ENCODE peak calls at places on chromosomes 3 and 15, in nine cellular contexts. One of them, this sample, is unnamed.
A peak's percentile ranks its signal among the peaks of the same experiment; 100 is the strongest.

GRCh38 chr15:81480645-81481053 is 106.6 kb upstream of the TMC3 start:
- DNase-seq in ascending aorta: no peak
- DNase-seq in transverse colon: no peak
- DNase-seq in GM12878: peak; percentile 11
- DNase-seq in right lobe of liver: no peak
- DNase-seq in tibial nerve: peak; percentile 95
- DNase-seq in bronchial epithelial cell: peak; percentile 50
- DNase-seq in tibial artery: no peak
- DNase-seq in uterus: peak; percentile 33
- DNase-seq in this sample: peak; percentile 22

GRCh38 chr15:48059786-48060185 is 61.0 kb upstream of the SLC24A5 start:
- DNase-seq in ascending aorta: no peak
- DNase-seq in transverse colon: no peak
- DNase-seq in GM12878: no peak
- DNase-seq in right lobe of liver: no peak
- DNase-seq in tibial nerve: peak; percentile 49
- DNase-seq in bronchial epithelial cell: no peak
- DNase-seq in tibial artery: peak; percentile 86
- DNase-seq in uterus: no peak
- DNase-seq in this sample: no peak

GRCh38 chr3:125019271-125019670 is 36.5 kb downstream of the HEG1 start:
- DNase-seq in ascending aorta: no peak
- DNase-seq in transverse colon: no peak
- DNase-seq in GM12878: no peak
- DNase-seq in right lobe of liver: no peak
- DNase-seq in tibial nerve: no peak
- DNase-seq in bronchial epithelial cell: no peak
- DNase-seq in tibial artery: no peak
- DNase-seq in uterus: no peak
- DNase-seq in this sample: no peak

GRCh38 chr3:192042116-192042515 is 581.2 kb downstream of the PYDC2 start:
- DNase-seq in ascending aorta: no peak
- DNase-seq in transverse colon: no peak
- DNase-seq in GM12878: peak; percentile 87
- DNase-seq in right lobe of liver: no peak
- DNase-seq in tibial nerve: no peak
- DNase-seq in bronchial epithelial cell: no peak
- DNase-seq in tibial artery: no peak
- DNase-seq in uterus: no peak
- DNase-seq in this sample: no peak

GRCh38 chr3:133996996-133997395 is 32.7 kb downstream of the SLCO2A1 start:
- DNase-seq in ascending aorta: no peak
- DNase-seq in transverse colon: no peak
- DNase-seq in GM12878: no peak
- DNase-seq in right lobe of liver: no peak
- DNase-seq in tibial nerve: no peak
- DNase-seq in bronchial epithelial cell: no peak
- DNase-seq in tibial artery: no peak
- DNase-seq in uterus: no peak
- DNase-seq in this sample: no peak

GRCh38 chr3:23390446-23390845 is 187.3 kb downstream of the UBE2E2 start:
- DNase-seq in ascending aorta: no peak
- DNase-seq in transverse colon: no peak
- DNase-seq in GM12878: no peak
- DNase-seq in right lobe of liver: no peak
- DNase-seq in tibial nerve: no peak
- DNase-seq in bronchial epithelial cell: no peak
- DNase-seq in tibial artery: no peak
- DNase-seq in uterus: no peak
- DNase-seq in this sample: no peak

GRCh38 chr3:148101061-148101460 is 596.6 kb upstream of the AGTR1 start:
- DNase-seq in ascending aorta: no peak
- DNase-seq in transverse colon: no peak
- DNase-seq in GM12878: no peak
- DNase-seq in right lobe of liver: no peak
- DNase-seq in tibial nerve: no peak
- DNase-seq in bronchial epithelial cell: no peak
- DNase-seq in tibial artery: no peak
- DNase-seq in uterus: no peak
- DNase-seq in this sample: no peak

GRCh38 chr3:170572665-170573253 is 13.1 kb downstream of the SLC7A14 start:
- DNase-seq in ascending aorta: no peak
- DNase-seq in transverse colon: no peak
- DNase-seq in GM12878: peak; percentile 40
- DNase-seq in right lobe of liver: no peak
- DNase-seq in tibial nerve: no peak
- DNase-seq in bronchial epithelial cell: peak; percentile 84
- DNase-seq in tibial artery: no peak
- DNase-seq in uterus: no peak
- DNase-seq in this sample: no peak

GRCh38 chr3:13869944-13870343 is 9.9 kb downstream of the WNT7A start:
- DNase-seq in ascending aorta: no peak
- DNase-seq in transverse colon: no peak
- DNase-seq in GM12878: no peak
- DNase-seq in right lobe of liver: no peak
- DNase-seq in tibial nerve: no peak
- DNase-seq in bronchial epithelial cell: no peak
- DNase-seq in tibial artery: no peak
- DNase-seq in uterus: no peak
- DNase-seq in this sample: no peak

GRCh38 chr3:121869731-121870130 is 24.5 kb upstream of the SLC15A2 start:
- DNase-seq in ascending aorta: no peak
- DNase-seq in transverse colon: no peak
- DNase-seq in GM12878: no peak
- DNase-seq in right lobe of liver: no peak
- DNase-seq in tibial nerve: no peak
- DNase-seq in bronchial epithelial cell: no peak
- DNase-seq in tibial artery: no peak
- DNase-seq in uterus: no peak
- DNase-seq in this sample: no peak

GRCh38 chr3:15859507-15860013 is 61.8 kb upstream of the ANKRD28 start:
- DNase-seq in ascending aorta: peak; percentile 53
- DNase-seq in transverse colon: peak; percentile 86
- DNase-seq in GM12878: no peak
- DNase-seq in right lobe of liver: peak; percentile 89
- DNase-seq in tibial nerve: peak; percentile 72
- DNase-seq in bronchial epithelial cell: peak; percentile 50
- DNase-seq in tibial artery: peak; percentile 90
- DNase-seq in uterus: peak; percentile 73
- DNase-seq in this sample: peak; percentile 90

GRCh38 chr3:45597581-45597980 is 3.0 kb downstream of the LIMD1 start:
- DNase-seq in ascending aorta: no peak
- DNase-seq in transverse colon: no peak
- DNase-seq in GM12878: no peak
- DNase-seq in right lobe of liver: no peak
- DNase-seq in tibial nerve: no peak
- DNase-seq in bronchial epithelial cell: no peak
- DNase-seq in tibial artery: peak; percentile 57
- DNase-seq in uterus: no peak
- DNase-seq in this sample: no peak

GRCh38 chr3:52010431-52010830 is 14.7 kb upstream of the RPL29 start:
- DNase-seq in ascending aorta: no peak
- DNase-seq in transverse colon: no peak
- DNase-seq in GM12878: no peak
- DNase-seq in right lobe of liver: no peak
- DNase-seq in tibial nerve: no peak
- DNase-seq in bronchial epithelial cell: no peak
- DNase-seq in tibial artery: no peak
- DNase-seq in uterus: no peak
- DNase-seq in this sample: peak; percentile 43

GRCh38 chr3:129015388-129016105 is 14.4 kb downstream of the EFCC1 start:
- DNase-seq in ascending aorta: no peak
- DNase-seq in transverse colon: peak; percentile 39
- DNase-seq in GM12878: no peak
- DNase-seq in right lobe of liver: no peak
- DNase-seq in tibial nerve: no peak
- DNase-seq in bronchial epithelial cell: no peak
- DNase-seq in tibial artery: no peak
- DNase-seq in uterus: peak; percentile 63
- DNase-seq in this sample: no peak

GRCh38 chr3:74273091-74273490 is 341.4 kb downstream of the CNTN3 start:
- DNase-seq in ascending aorta: peak; percentile 9
- DNase-seq in transverse colon: peak; percentile 18
- DNase-seq in GM12878: no peak
- DNase-seq in right lobe of liver: no peak
- DNase-seq in tibial nerve: peak; percentile 21
- DNase-seq in bronchial epithelial cell: peak; percentile 7
- DNase-seq in tibial artery: no peak
- DNase-seq in uterus: no peak
- DNase-seq in this sample: no peak

GRCh38 chr15:67148196-67148701 is 82.8 kb downstream of the SMAD3 start:
- DNase-seq in ascending aorta: no peak
- DNase-seq in transverse colon: no peak
- DNase-seq in GM12878: no peak
- DNase-seq in right lobe of liver: no peak
- DNase-seq in tibial nerve: no peak
- DNase-seq in bronchial epithelial cell: peak; percentile 85
- DNase-seq in tibial artery: peak; percentile 34
- DNase-seq in uterus: no peak
- DNase-seq in this sample: no peak

GRCh38 chr3:79473993-79474392 is 293.8 kb downstream of the ROBO1 start:
- DNase-seq in ascending aorta: no peak
- DNase-seq in transverse colon: no peak
- DNase-seq in GM12878: no peak
- DNase-seq in right lobe of liver: no peak
- DNase-seq in tibial nerve: no peak
- DNase-seq in bronchial epithelial cell: peak; percentile 42
- DNase-seq in tibial artery: no peak
- DNase-seq in uterus: no peak
- DNase-seq in this sample: no peak

GRCh38 chr3:52333869-52334557 is 17.9 kb downstream of the DNAH1 start:
- DNase-seq in ascending aorta: no peak
- DNase-seq in transverse colon: no peak
- DNase-seq in GM12878: no peak
- DNase-seq in right lobe of liver: no peak
- DNase-seq in tibial nerve: no peak
- DNase-seq in bronchial epithelial cell: peak; percentile 87
- DNase-seq in tibial artery: no peak
- DNase-seq in uterus: no peak
- DNase-seq in this sample: no peak

GRCh38 chr15:67188551-67189218 is 65.8 kb downstream of the AAGAB start:
- DNase-seq in ascending aorta: no peak
- DNase-seq in transverse colon: no peak
- DNase-seq in GM12878: no peak
- DNase-seq in right lobe of liver: no peak
- DNase-seq in tibial nerve: peak; percentile 86
- DNase-seq in bronchial epithelial cell: no peak
- DNase-seq in tibial artery: peak; percentile 66
- DNase-seq in uterus: peak; percentile 89
- DNase-seq in this sample: no peak

GRCh38 chr3:99777210-99777549 is 40.5 kb upstream of the CMSS1 start:
- DNase-seq in ascending aorta: no peak
- DNase-seq in transverse colon: no peak
- DNase-seq in GM12878: no peak
- DNase-seq in right lobe of liver: no peak
- DNase-seq in tibial nerve: no peak
- DNase-seq in bronchial epithelial cell: no peak
- DNase-seq in tibial artery: no peak
- DNase-seq in uterus: no peak
- DNase-seq in this sample: no peak

DNA sequence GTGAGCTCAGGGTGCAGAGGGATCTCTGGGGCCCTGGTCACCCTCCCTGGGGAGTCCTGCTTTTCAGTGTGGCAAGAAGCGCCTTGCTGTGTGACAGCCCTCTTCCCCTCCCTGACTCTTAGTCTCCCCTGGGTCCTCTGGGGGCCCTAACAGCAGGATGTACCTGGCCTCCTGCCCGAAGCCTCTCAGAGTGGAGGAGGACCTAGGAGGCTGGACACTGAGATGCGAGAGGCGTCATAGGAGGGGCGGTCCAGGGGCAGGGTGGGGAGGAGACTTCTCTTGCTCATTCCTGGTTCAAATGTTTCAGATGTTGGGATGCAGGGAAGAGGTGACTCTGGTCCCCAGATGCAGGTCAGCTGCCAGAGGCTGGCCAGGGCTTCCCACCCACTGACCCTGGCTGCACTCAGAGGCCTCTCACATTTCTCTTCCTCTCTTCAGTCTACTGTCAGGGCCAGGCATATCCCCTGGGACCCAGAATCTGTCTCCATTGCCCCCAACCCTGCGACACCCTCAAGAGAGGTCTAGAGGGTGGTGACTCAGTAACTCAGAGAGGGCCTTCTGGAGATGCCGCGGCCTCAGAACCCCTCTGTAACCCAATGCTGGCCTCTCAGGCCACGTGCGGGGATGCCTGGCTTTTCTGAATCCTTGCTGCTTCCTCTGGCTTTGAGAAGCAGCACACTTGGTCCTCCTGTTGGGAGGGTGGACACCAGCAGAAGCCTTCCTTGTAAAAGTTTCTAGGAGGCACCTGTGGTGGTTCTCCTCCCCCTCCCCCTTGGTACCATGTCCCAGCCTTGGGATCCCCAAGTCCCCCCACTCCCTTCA is 25.9 kb downstream of the SNX33 start:
- DNase-seq in ascending aorta: peak; percentile 67
- DNase-seq in transverse colon: peak; percentile 65
- DNase-seq in GM12878: no peak
- DNase-seq in right lobe of liver: no peak
- DNase-seq in tibial nerve: peak; percentile 82
- DNase-seq in bronchial epithelial cell: peak; percentile 63
- DNase-seq in tibial artery: peak; percentile 97
- DNase-seq in uterus: peak; percentile 91
- DNase-seq in this sample: peak; percentile 73
- H3K4me3 ChIP-seq in ascending aorta: peak overlapping the region; percentile 33
- H3K4me3 ChIP-seq in transverse colon: no peak overlapping the region
- H3K4me3 ChIP-seq in GM12878: no peak overlapping the region
- H3K4me3 ChIP-seq in right lobe of liver: no peak overlapping the region
- H3K4me3 ChIP-seq in tibial nerve: no peak overlapping the region
- H3K4me3 ChIP-seq in bronchial epithelial cell: no peak overlapping the region
- H3K4me3 ChIP-seq in tibial artery: no peak overlapping the region
- H3K4me3 ChIP-seq in uterus: no peak overlapping the region
- H3K4me3 ChIP-seq in this sample: peak overlapping the region; percentile 2

GRCh38 chr15:65460948-65461347 is 38.2 kb upstream of the IGDCC4 start:
- DNase-seq in ascending aorta: no peak
- DNase-seq in transverse colon: no peak
- DNase-seq in GM12878: no peak
- DNase-seq in right lobe of liver: no peak
- DNase-seq in tibial nerve: no peak
- DNase-seq in bronchial epithelial cell: peak; percentile 22
- DNase-seq in tibial artery: no peak
- DNase-seq in uterus: no peak
- DNase-seq in this sample: no peak
- H3K36me3 ChIP-seq in ascending aorta: peaks cover 82% of the 10 kb centered on the region
- H3K36me3 ChIP-seq in transverse colon: no peaks in the 10 kb centered on the region
- H3K36me3 ChIP-seq in GM12878: peaks cover 4% of the 10 kb centered on the region
- H3K36me3 ChIP-seq in right lobe of liver: peaks cover 45% of the 10 kb centered on the region
- H3K36me3 ChIP-seq in tibial nerve: peaks cover 99% of the 10 kb centered on the region
- H3K36me3 ChIP-seq in bronchial epithelial cell: peaks cover 9% of the 10 kb centered on the region
- H3K36me3 ChIP-seq in tibial artery: peaks cover 100% of the 10 kb centered on the region
- H3K36me3 ChIP-seq in uterus: no peaks in the 10 kb centered on the region
- H3K36me3 ChIP-seq in this sample: peaks cover 71% of the 10 kb centered on the region

GRCh38 chr15:45307230-45307924 is 55.3 kb downstream of the SLC28A2 start:
- DNase-seq in ascending aorta: no peak
- DNase-seq in transverse colon: no peak
- DNase-seq in GM12878: peak; percentile 31
- DNase-seq in right lobe of liver: no peak
- DNase-seq in tibial nerve: peak; percentile 5
- DNase-seq in bronchial epithelial cell: peak; percentile 40
- DNase-seq in tibial artery: no peak
- DNase-seq in uterus: no peak
- DNase-seq in this sample: no peak
- TF ChIP-seq CTCF in ascending aorta: peak; percentile 35
- TF ChIP-seq CTCF in transverse colon: peak; percentile 44
- TF ChIP-seq CTCF in GM12878: peak; percentile 58
- TF ChIP-seq CTCF in right lobe of liver: peak; percentile 66
- TF ChIP-seq CTCF in tibial nerve: peak; percentile 57
- TF ChIP-seq CTCF in bronchial epithelial cell: peak; percentile 47
- TF ChIP-seq CTCF in tibial artery: peak; percentile 60
- TF ChIP-seq CTCF in uterus: peak; percentile 33
- TF ChIP-seq CTCF in this sample: peak; percentile 16

GRCh38 chr3:58656631-58657030 is 9.9 kb downstream of the FAM3D start:
- DNase-seq in ascending aorta: no peak
- DNase-seq in transverse colon: peak; percentile 3
- DNase-seq in GM12878: no peak
- DNase-seq in right lobe of liver: no peak
- DNase-seq in tibial nerve: no peak
- DNase-seq in bronchial epithelial cell: no peak
- DNase-seq in tibial artery: no peak
- DNase-seq in uterus: no peak
- DNase-seq in this sample: no peak
- H3K4me3 ChIP-seq in ascending aorta: no peak overlapping the region
- H3K4me3 ChIP-seq in transverse colon: no peak overlapping the region
- H3K4me3 ChIP-seq in GM12878: no peak overlapping the region
- H3K4me3 ChIP-seq in right lobe of liver: no peak overlapping the region
- H3K4me3 ChIP-seq in tibial nerve: no peak overlapping the region
- H3K4me3 ChIP-seq in bronchial epithelial cell: no peak overlapping the region
- H3K4me3 ChIP-seq in tibial artery: no peak overlapping the region
- H3K4me3 ChIP-seq in uterus: no peak overlapping the region
- H3K4me3 ChIP-seq in this sample: no peak overlapping the region